ENCODE peak calls at places on chromosomes 4 and X, in six cellular contexts. One of them, this sample, is unnamed.

GRCh38 chr4:86398187-86398586 is 38.3 kb upstream of the MAPK10 start:
- DNase-seq in IMR-90: no peak
- DNase-seq in vagina: no peak
- DNase-seq in upper lobe of left lung: no peak
- DNase-seq in esophagus squamous epithelium: no peak
- DNase-seq in breast epithelium: no peak
- DNase-seq in this sample: no peak

GRCh38 chr4:19844436-19844835 is 407.3 kb upstream of the SLIT2 start:
- DNase-seq in IMR-90: peak; percentile 79
- DNase-seq in vagina: no peak
- DNase-seq in upper lobe of left lung: no peak
- DNase-seq in esophagus squamous epithelium: no peak
- DNase-seq in breast epithelium: no peak
- DNase-seq in this sample: no peak

GRCh38 chrX:118679290-118679689 is 48.1 kb upstream of the IL13RA1 start:
- DNase-seq in IMR-90: no peak
- DNase-seq in vagina: no peak
- DNase-seq in upper lobe of left lung: no peak
- DNase-seq in esophagus squamous epithelium: no peak
- DNase-seq in breast epithelium: no peak
- DNase-seq in this sample: no peak

GRCh38 chr4:104860227-104861123 is 286.2 kb upstream of the TET2 start:
- DNase-seq in IMR-90: peak; percentile 63
- DNase-seq in vagina: no peak
- DNase-seq in upper lobe of left lung: no peak
- DNase-seq in esophagus squamous epithelium: no peak
- DNase-seq in breast epithelium: peak; percentile 30
- DNase-seq in this sample: peak; percentile 83

GRCh38 chr4:141900841-141901240 is 264.5 kb downstream of the IL15 start:
- DNase-seq in IMR-90: no peak
- DNase-seq in vagina: no peak
- DNase-seq in upper lobe of left lung: no peak
- DNase-seq in esophagus squamous epithelium: no peak
- DNase-seq in breast epithelium: no peak
- DNase-seq in this sample: no peak

GRCh38 chr4:102339018-102339417 is 6.3 kb downstream of the SLC39A8 start:
- DNase-seq in IMR-90: no peak
- DNase-seq in vagina: no peak
- DNase-seq in upper lobe of left lung: no peak
- DNase-seq in esophagus squamous epithelium: no peak
- DNase-seq in breast epithelium: no peak
- DNase-seq in this sample: no peak

GRCh38 chr4:142845293-142846070 is 619 bp downstream of the INPP4B start:
- DNase-seq in IMR-90: no peak
- DNase-seq in vagina: no peak
- DNase-seq in upper lobe of left lung: peak; percentile 86
- DNase-seq in esophagus squamous epithelium: no peak
- DNase-seq in breast epithelium: no peak
- DNase-seq in this sample: peak; percentile 8

GRCh38 chr4:169270156-169270809 is 473 bp downstream of the SH3RF1 start:
- DNase-seq in IMR-90: no peak
- DNase-seq in vagina: no peak
- DNase-seq in upper lobe of left lung: peak; percentile 92
- DNase-seq in esophagus squamous epithelium: no peak
- DNase-seq in breast epithelium: peak; percentile 37
- DNase-seq in this sample: peak; percentile 23

GRCh38 chrX:50747471-50747900 is 66.5 kb downstream of the SHROOM4 start:
- DNase-seq in IMR-90: peak; percentile 45
- DNase-seq in vagina: no peak
- DNase-seq in upper lobe of left lung: no peak
- DNase-seq in esophagus squamous epithelium: no peak
- DNase-seq in breast epithelium: no peak
- DNase-seq in this sample: no peak

GRCh38 chr4:16439003-16439402 is 212.7 kb upstream of the TAPT1 start:
- DNase-seq in IMR-90: peak; percentile 43
- DNase-seq in vagina: no peak
- DNase-seq in upper lobe of left lung: no peak
- DNase-seq in esophagus squamous epithelium: no peak
- DNase-seq in breast epithelium: no peak
- DNase-seq in this sample: no peak

GRCh38 chr4:78056265-78057129 is 626 bp upstream of the FRAS1 start:
- DNase-seq in IMR-90: peak; percentile 24
- DNase-seq in vagina: no peak
- DNase-seq in upper lobe of left lung: peak; percentile 59
- DNase-seq in esophagus squamous epithelium: no peak
- DNase-seq in breast epithelium: peak; percentile 63
- DNase-seq in this sample: peak; percentile 80
- H3K27me3 ChIP-seq in IMR-90: peaks cover 46% of the 10 kb centered on the region
- H3K27me3 ChIP-seq in vagina: no peaks in the 10 kb centered on the region
- H3K27me3 ChIP-seq in upper lobe of left lung: peaks cover 4% of the 10 kb centered on the region
- H3K27me3 ChIP-seq in esophagus squamous epithelium: peaks cover 59% of the 10 kb centered on the region
- H3K27me3 ChIP-seq in breast epithelium: no peaks in the 10 kb centered on the region
- H3K27me3 ChIP-seq in this sample: peaks cover 6% of the 10 kb centered on the region

GRCh38 chr4:99893991-99894981 is at the start of gene LAMTOR3:
- DNase-seq in IMR-90: peak; percentile 88
- DNase-seq in vagina: peak; percentile 98
- DNase-seq in upper lobe of left lung: peak; percentile 95
- DNase-seq in esophagus squamous epithelium: peak; percentile 71
- DNase-seq in breast epithelium: peak; percentile 88
- DNase-seq in this sample: peak; percentile 77
- TF ChIP-seq POLR2A in IMR-90: peak; percentile 69
- TF ChIP-seq POLR2A in vagina: no peak
- TF ChIP-seq POLR2A in upper lobe of left lung: peak; percentile 41
- TF ChIP-seq POLR2A in esophagus squamous epithelium: peak; percentile 19
- TF ChIP-seq POLR2A in breast epithelium: no peak
- TF ChIP-seq POLR2A in this sample: peak; percentile 45

DNA sequence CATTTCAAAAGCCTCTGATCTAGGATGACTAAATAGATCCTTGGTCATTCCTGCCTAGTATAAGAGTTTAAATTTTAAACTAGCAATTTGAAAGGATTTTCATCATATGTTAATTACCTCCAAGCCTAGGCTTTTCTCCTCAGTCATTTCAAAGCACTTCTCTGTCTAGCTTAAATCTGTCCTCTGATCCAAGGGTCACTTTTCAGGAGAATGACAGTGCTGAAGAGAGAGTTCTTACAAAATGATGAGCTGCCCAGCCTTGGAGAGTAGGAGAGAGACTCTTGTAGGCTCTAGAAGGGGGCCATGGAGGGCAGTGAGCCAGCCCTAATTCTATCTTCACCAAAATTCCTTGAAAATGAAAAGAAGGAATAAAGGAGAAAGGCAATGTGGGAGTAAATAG is 25.0 kb downstream of the ATP10D start:
- DNase-seq in IMR-90: no peak
- DNase-seq in vagina: no peak
- DNase-seq in upper lobe of left lung: no peak
- DNase-seq in esophagus squamous epithelium: no peak
- DNase-seq in breast epithelium: no peak
- DNase-seq in this sample: no peak
- H3K4me3 ChIP-seq in IMR-90: no peak overlapping the region
- H3K4me3 ChIP-seq in vagina: no peak overlapping the region
- H3K4me3 ChIP-seq in upper lobe of left lung: no peak overlapping the region
- H3K4me3 ChIP-seq in esophagus squamous epithelium: no peak overlapping the region
- H3K4me3 ChIP-seq in breast epithelium: no peak overlapping the region
- H3K4me3 ChIP-seq in this sample: no peak overlapping the region

GRCh38 chrX:130014770-130015169 is 32.3 kb downstream of the BCORL1 start:
- DNase-seq in IMR-90: no peak
- DNase-seq in vagina: no peak
- DNase-seq in upper lobe of left lung: no peak
- DNase-seq in esophagus squamous epithelium: no peak
- DNase-seq in breast epithelium: no peak
- DNase-seq in this sample: no peak
- H3K27me3 ChIP-seq in IMR-90: peaks cover 1% of the 10 kb centered on the region
- H3K27me3 ChIP-seq in vagina: no peaks in the 10 kb centered on the region
- H3K27me3 ChIP-seq in upper lobe of left lung: no peaks in the 10 kb centered on the region
- H3K27me3 ChIP-seq in esophagus squamous epithelium: no peaks in the 10 kb centered on the region
- H3K27me3 ChIP-seq in breast epithelium: no peaks in the 10 kb centered on the region
- H3K27me3 ChIP-seq in this sample: no peaks in the 10 kb centered on the region

DNA sequence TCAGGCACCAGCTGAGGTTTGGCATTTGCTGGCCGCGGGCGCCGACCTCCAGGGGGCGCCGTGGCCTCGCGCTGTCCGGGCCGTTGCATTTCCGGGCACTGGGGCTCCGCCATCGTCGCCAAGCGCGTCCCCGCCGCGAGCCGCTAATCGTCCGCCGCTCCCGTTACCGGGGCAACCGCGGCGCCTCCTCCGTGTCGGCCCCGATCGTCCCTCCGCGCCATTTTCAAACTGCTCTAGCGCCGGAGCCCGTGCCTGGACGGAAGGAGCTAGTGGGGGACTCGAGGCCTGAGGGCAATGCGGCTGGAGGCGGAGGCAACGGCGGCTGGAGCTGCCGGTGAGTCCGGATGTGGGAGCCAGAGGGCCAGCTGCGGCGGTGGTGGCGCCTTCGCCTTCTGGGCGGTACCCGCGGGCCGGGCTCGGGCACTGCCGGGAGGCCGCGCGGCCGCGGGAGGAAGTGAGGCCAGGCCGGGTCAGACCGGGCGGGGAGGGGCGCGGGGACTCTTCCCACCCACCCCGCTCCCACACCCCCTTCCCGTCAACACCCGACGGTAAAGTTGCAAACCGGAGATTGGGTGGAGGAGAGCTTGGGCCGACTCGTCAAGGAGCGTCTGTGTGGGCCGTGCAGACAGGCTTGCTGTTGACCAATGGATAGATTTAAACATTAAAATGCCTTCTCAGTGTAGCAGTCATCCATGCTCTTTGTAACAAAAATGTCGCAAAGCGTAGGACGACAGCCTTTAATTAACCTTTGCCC is at the start of gene CEP135:
- DNase-seq in IMR-90: peak; percentile 88
- DNase-seq in vagina: no peak
- DNase-seq in upper lobe of left lung: peak; percentile 99
- DNase-seq in esophagus squamous epithelium: peak; percentile 68
- DNase-seq in breast epithelium: peak; percentile 84
- DNase-seq in this sample: peak; percentile 83
- TF ChIP-seq POLR2A in IMR-90: peak; percentile 80
- TF ChIP-seq POLR2A in vagina: no peak
- TF ChIP-seq POLR2A in upper lobe of left lung: peak; percentile 63
- TF ChIP-seq POLR2A in esophagus squamous epithelium: no peak
- TF ChIP-seq POLR2A in breast epithelium: no peak
- TF ChIP-seq POLR2A in this sample: peak; percentile 34

GRCh38 chr4:1193206-1194027 is 21.0 kb upstream of the SPON2 start:
- DNase-seq in IMR-90: no peak
- DNase-seq in vagina: peak; percentile 81
- DNase-seq in upper lobe of left lung: peak; percentile 45
- DNase-seq in esophagus squamous epithelium: no peak
- DNase-seq in breast epithelium: peak; percentile 15
- DNase-seq in this sample: no peak
- H3K4me3 ChIP-seq in IMR-90: no peak overlapping the region
- H3K4me3 ChIP-seq in vagina: peak overlapping the region; percentile 35
- H3K4me3 ChIP-seq in upper lobe of left lung: no peak overlapping the region
- H3K4me3 ChIP-seq in esophagus squamous epithelium: no peak overlapping the region
- H3K4me3 ChIP-seq in breast epithelium: peak overlapping the region; percentile 26
- H3K4me3 ChIP-seq in this sample: no peak overlapping the region

GRCh38 chr4:2415881-2416563 is 2.4 kb downstream of the ZFYVE28 start:
- DNase-seq in IMR-90: no peak
- DNase-seq in vagina: no peak
- DNase-seq in upper lobe of left lung: no peak
- DNase-seq in esophagus squamous epithelium: no peak
- DNase-seq in breast epithelium: no peak
- DNase-seq in this sample: no peak
- H3K27me3 ChIP-seq in IMR-90: peaks cover 51% of the 10 kb centered on the region
- H3K27me3 ChIP-seq in vagina: no peaks in the 10 kb centered on the region
- H3K27me3 ChIP-seq in upper lobe of left lung: no peaks in the 10 kb centered on the region
- H3K27me3 ChIP-seq in esophagus squamous epithelium: peaks cover 50% of the 10 kb centered on the region
- H3K27me3 ChIP-seq in breast epithelium: no peaks in the 10 kb centered on the region
- H3K27me3 ChIP-seq in this sample: peaks cover 35% of the 10 kb centered on the region

DNA sequence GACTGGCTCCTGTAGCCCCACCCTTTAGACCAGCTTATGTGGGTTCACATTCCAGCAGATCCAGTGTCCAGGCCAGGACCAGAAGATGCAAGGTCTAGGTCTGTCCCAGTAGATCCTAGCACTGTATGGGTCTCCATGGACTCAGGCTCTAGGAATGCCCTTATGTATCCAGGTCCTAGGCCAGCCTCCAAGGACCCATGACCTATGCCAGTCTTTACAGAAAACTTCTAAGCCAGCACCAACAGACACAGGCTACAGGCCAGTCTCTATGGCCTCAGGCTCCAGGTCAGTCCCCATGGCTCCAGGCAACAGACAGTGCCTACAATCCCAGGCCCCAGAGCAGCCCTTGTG is 45.2 kb upstream of the MAGED4 start:
- DNase-seq in IMR-90: no peak
- DNase-seq in vagina: no peak
- DNase-seq in upper lobe of left lung: no peak
- DNase-seq in esophagus squamous epithelium: no peak
- DNase-seq in breast epithelium: no peak
- DNase-seq in this sample: no peak
- TF ChIP-seq POLR2A in IMR-90: no peak
- TF ChIP-seq POLR2A in vagina: no peak
- TF ChIP-seq POLR2A in upper lobe of left lung: no peak
- TF ChIP-seq POLR2A in esophagus squamous epithelium: no peak
- TF ChIP-seq POLR2A in breast epithelium: no peak
- TF ChIP-seq POLR2A in this sample: no peak

This sample was measured in tibial nerve.